ENCODE peak calls at places on chromosomes 12 and 14, in ten cellular contexts. One of them, this sample, is unnamed.

GRCh38 chr14:100428727-100429126 is 105.6 kb downstream of the SLC25A47 start:
- DNase-seq in heart left ventricle: no peak
- DNase-seq in transverse colon: no peak
- DNase-seq in adrenal gland: no peak
- DNase-seq in HCT116: no peak
- DNase-seq in stomach: no peak
- DNase-seq in sigmoid colon: no peak
- DNase-seq in A549: no peak
- DNase-seq in IMR-90: peak; percentile 66
- DNase-seq in tibial nerve: no peak
- DNase-seq in this sample: no peak

GRCh38 chr12:18103624-18104023 is 13.6 kb upstream of the RERGL start:
- DNase-seq in IMR-90: no peak
- DNase-seq in sigmoid colon: no peak
- DNase-seq in stomach: no peak
- DNase-seq in tibial nerve: no peak
- DNase-seq in HCT116: no peak
- DNase-seq in heart left ventricle: no peak
- DNase-seq in transverse colon: no peak
- DNase-seq in A549: no peak
- DNase-seq in adrenal gland: no peak
- DNase-seq in this sample: no peak

GRCh38 chr12:43066471-43066870 is 476.9 kb upstream of the PRICKLE1 start:
- DNase-seq in sigmoid colon: no peak
- DNase-seq in adrenal gland: no peak
- DNase-seq in IMR-90: no peak
- DNase-seq in A549: no peak
- DNase-seq in tibial nerve: no peak
- DNase-seq in transverse colon: no peak
- DNase-seq in heart left ventricle: no peak
- DNase-seq in HCT116: no peak
- DNase-seq in stomach: no peak
- DNase-seq in this sample: no peak

GRCh38 chr14:96086032-96086431 is 46.9 kb downstream of the C14orf132 start:
- DNase-seq in HCT116: no peak
- DNase-seq in stomach: no peak
- DNase-seq in adrenal gland: no peak
- DNase-seq in tibial nerve: no peak
- DNase-seq in heart left ventricle: no peak
- DNase-seq in A549: peak; percentile 42
- DNase-seq in IMR-90: peak; percentile 86
- DNase-seq in transverse colon: no peak
- DNase-seq in sigmoid colon: peak; percentile 32
- DNase-seq in this sample: no peak

GRCh38 chr14:97010491-97011160 is 213.4 kb downstream of the VRK1 start:
- DNase-seq in IMR-90: no peak
- DNase-seq in adrenal gland: no peak
- DNase-seq in stomach: no peak
- DNase-seq in transverse colon: no peak
- DNase-seq in tibial nerve: no peak
- DNase-seq in HCT116: no peak
- DNase-seq in sigmoid colon: no peak
- DNase-seq in heart left ventricle: no peak
- DNase-seq in A549: no peak
- DNase-seq in this sample: no peak

GRCh38 chr12:103840399-103840880 is 594 bp downstream of the NT5DC3 start:
- DNase-seq in transverse colon: peak; percentile 21
- DNase-seq in tibial nerve: no peak
- DNase-seq in sigmoid colon: no peak
- DNase-seq in heart left ventricle: peak; percentile 24
- DNase-seq in stomach: no peak
- DNase-seq in A549: peak; percentile 40
- DNase-seq in IMR-90: peak; percentile 25
- DNase-seq in adrenal gland: peak; percentile 32
- DNase-seq in HCT116: no peak
- DNase-seq in this sample: peak; percentile 69

GRCh38 chr14:22664261-22664660 is 20.1 kb upstream of the OR6J1 start:
- DNase-seq in HCT116: no peak
- DNase-seq in transverse colon: no peak
- DNase-seq in sigmoid colon: no peak
- DNase-seq in IMR-90: no peak
- DNase-seq in adrenal gland: no peak
- DNase-seq in A549: peak; percentile 57
- DNase-seq in stomach: no peak
- DNase-seq in heart left ventricle: no peak
- DNase-seq in tibial nerve: no peak
- DNase-seq in this sample: no peak

GRCh38 chr14:75636100-75636692 is 24.5 kb downstream of the ERG28 start:
- DNase-seq in sigmoid colon: no peak
- DNase-seq in A549: no peak
- DNase-seq in stomach: no peak
- DNase-seq in tibial nerve: no peak
- DNase-seq in transverse colon: no peak
- DNase-seq in HCT116: no peak
- DNase-seq in heart left ventricle: no peak
- DNase-seq in adrenal gland: no peak
- DNase-seq in IMR-90: peak; percentile 32
- DNase-seq in this sample: no peak

GRCh38 chr12:11833174-11833895 is 183.9 kb downstream of the ETV6 start:
- DNase-seq in IMR-90: no peak
- DNase-seq in transverse colon: no peak
- DNase-seq in HCT116: no peak
- DNase-seq in tibial nerve: no peak
- DNase-seq in sigmoid colon: no peak
- DNase-seq in stomach: no peak
- DNase-seq in adrenal gland: no peak
- DNase-seq in heart left ventricle: no peak
- DNase-seq in A549: no peak
- DNase-seq in this sample: no peak
- TF ChIP-seq POLR2A in IMR-90: no peak
- TF ChIP-seq POLR2A in transverse colon: no peak
- TF ChIP-seq POLR2A in HCT116: no peak
- TF ChIP-seq POLR2A in tibial nerve: no peak
- TF ChIP-seq POLR2A in sigmoid colon: no peak
- TF ChIP-seq POLR2A in stomach: no peak
- TF ChIP-seq POLR2A in adrenal gland: no peak
- TF ChIP-seq POLR2A in heart left ventricle: no peak
- TF ChIP-seq POLR2A in A549: no peak
- TF ChIP-seq POLR2A in this sample: no peak

GRCh38 chr12:69354561-69355187 is 4.9 kb upstream of the YEATS4 start:
- DNase-seq in HCT116: no peak
- DNase-seq in stomach: no peak
- DNase-seq in IMR-90: no peak
- DNase-seq in A549: no peak
- DNase-seq in transverse colon: no peak
- DNase-seq in tibial nerve: no peak
- DNase-seq in sigmoid colon: no peak
- DNase-seq in heart left ventricle: no peak
- DNase-seq in adrenal gland: no peak
- DNase-seq in this sample: no peak

GRCh38 chr12:69354172-69354560 is 5.4 kb upstream of the YEATS4 start:
- DNase-seq in transverse colon: no peak
- DNase-seq in A549: no peak
- DNase-seq in sigmoid colon: no peak
- DNase-seq in heart left ventricle: no peak
- DNase-seq in tibial nerve: no peak
- DNase-seq in adrenal gland: no peak
- DNase-seq in IMR-90: no peak
- DNase-seq in stomach: no peak
- DNase-seq in HCT116: no peak
- DNase-seq in this sample: no peak

GRCh38 chr12:69360348-69360672 is 767 bp downstream of the YEATS4 start:
- DNase-seq in A549: no peak
- DNase-seq in tibial nerve: no peak
- DNase-seq in HCT116: no peak
- DNase-seq in transverse colon: no peak
- DNase-seq in heart left ventricle: no peak
- DNase-seq in stomach: no peak
- DNase-seq in IMR-90: no peak
- DNase-seq in adrenal gland: no peak
- DNase-seq in sigmoid colon: no peak
- DNase-seq in this sample: no peak

GRCh38 chr12:69355363-69356035 is 4.0 kb upstream of the YEATS4 start:
- DNase-seq in adrenal gland: no peak
- DNase-seq in transverse colon: no peak
- DNase-seq in A549: no peak
- DNase-seq in tibial nerve: no peak
- DNase-seq in HCT116: no peak
- DNase-seq in IMR-90: no peak
- DNase-seq in heart left ventricle: no peak
- DNase-seq in stomach: no peak
- DNase-seq in sigmoid colon: no peak
- DNase-seq in this sample: no peak

DNA sequence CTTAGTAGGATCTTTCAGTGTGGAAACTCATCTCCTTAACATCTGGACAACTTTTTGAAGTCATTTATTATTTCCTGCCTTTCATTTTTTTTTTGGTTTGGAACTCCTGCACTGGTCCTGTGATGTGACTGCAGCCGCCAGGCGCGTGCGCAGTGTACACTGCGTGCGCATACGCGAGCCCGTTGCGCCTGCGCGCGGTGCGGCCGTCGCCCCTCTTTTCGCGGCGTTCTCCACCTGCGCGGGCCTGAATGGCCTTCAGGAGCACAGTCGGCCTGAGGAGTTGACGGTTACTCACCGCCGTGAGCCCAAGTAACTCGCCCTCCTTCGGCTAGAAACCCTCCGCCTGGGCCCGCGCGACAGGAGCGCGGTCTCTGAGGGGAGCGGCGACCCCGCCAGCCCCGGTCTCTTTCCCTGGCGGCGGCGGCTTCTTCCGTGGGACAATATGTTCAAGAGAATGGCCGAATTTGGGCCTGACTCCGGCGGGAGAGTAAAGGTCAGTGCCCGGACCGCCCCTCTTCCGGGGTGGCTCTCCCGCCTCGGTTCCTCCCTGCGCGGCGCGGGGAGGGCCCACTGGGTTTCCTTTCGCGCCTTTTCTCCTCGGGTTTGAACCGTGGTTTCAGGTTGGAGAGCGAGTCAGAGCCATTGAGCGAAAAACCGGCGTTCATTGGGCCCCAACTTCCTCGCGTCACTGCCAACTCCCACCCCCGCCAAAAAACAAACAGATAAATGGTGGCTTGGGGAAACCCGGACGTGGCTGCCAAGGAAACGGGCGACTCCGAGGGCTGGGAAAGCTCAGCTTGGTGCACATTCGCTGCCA is at the start of gene YEATS4:
- DNase-seq in HCT116: peak; percentile 90
- DNase-seq in sigmoid colon: peak; percentile 93
- DNase-seq in stomach: peak; percentile 93
- DNase-seq in heart left ventricle: peak; percentile 92
- DNase-seq in transverse colon: peak; percentile 88
- DNase-seq in tibial nerve: peak; percentile 62
- DNase-seq in IMR-90: peak; percentile 88
- DNase-seq in A549: peak; percentile 96
- DNase-seq in adrenal gland: peak; percentile 86
- DNase-seq in this sample: peak; percentile 79
- H3K4me3 ChIP-seq in HCT116: peak within 1 kb of the TSS; percentile 63
- H3K4me3 ChIP-seq in sigmoid colon: peak within 1 kb of the TSS; percentile 90
- H3K4me3 ChIP-seq in stomach: peak within 1 kb of the TSS; percentile 92
- H3K4me3 ChIP-seq in heart left ventricle: peak within 1 kb of the TSS; percentile 93
- H3K4me3 ChIP-seq in transverse colon: peak within 1 kb of the TSS; percentile 73
- H3K4me3 ChIP-seq in tibial nerve: peak within 1 kb of the TSS; percentile 86
- H3K4me3 ChIP-seq in IMR-90: peak within 1 kb of the TSS; percentile 73
- H3K4me3 ChIP-seq in A549: peak within 1 kb of the TSS; percentile 83
- H3K4me3 ChIP-seq in adrenal gland: peak within 1 kb of the TSS; percentile 67
- H3K4me3 ChIP-seq in this sample: peak within 1 kb of the TSS; percentile 89

GRCh38 chr12:2833810-2834209 is 1.0 kb downstream of the NRIP2 start:
- DNase-seq in A549: no peak
- DNase-seq in stomach: no peak
- DNase-seq in sigmoid colon: no peak
- DNase-seq in IMR-90: no peak
- DNase-seq in tibial nerve: no peak
- DNase-seq in adrenal gland: no peak
- DNase-seq in heart left ventricle: peak; percentile 38
- DNase-seq in transverse colon: no peak
- DNase-seq in HCT116: no peak
- DNase-seq in this sample: no peak

GRCh38 chr12:2833327-2833726 is 1.5 kb downstream of the NRIP2 start:
- DNase-seq in adrenal gland: no peak
- DNase-seq in stomach: no peak
- DNase-seq in heart left ventricle: no peak
- DNase-seq in A549: no peak
- DNase-seq in sigmoid colon: no peak
- DNase-seq in transverse colon: no peak
- DNase-seq in tibial nerve: no peak
- DNase-seq in HCT116: no peak
- DNase-seq in IMR-90: no peak
- DNase-seq in this sample: no peak

GRCh38 chr12:2836004-2836403 is 1.2 kb upstream of the NRIP2 start:
- DNase-seq in heart left ventricle: no peak
- DNase-seq in stomach: no peak
- DNase-seq in HCT116: no peak
- DNase-seq in transverse colon: no peak
- DNase-seq in A549: no peak
- DNase-seq in IMR-90: no peak
- DNase-seq in sigmoid colon: no peak
- DNase-seq in tibial nerve: no peak
- DNase-seq in adrenal gland: no peak
- DNase-seq in this sample: no peak

GRCh38 chr12:2836576-2836975 is 1.7 kb upstream of the NRIP2 start:
- DNase-seq in tibial nerve: no peak
- DNase-seq in stomach: no peak
- DNase-seq in transverse colon: no peak
- DNase-seq in IMR-90: no peak
- DNase-seq in A549: no peak
- DNase-seq in adrenal gland: no peak
- DNase-seq in sigmoid colon: no peak
- DNase-seq in HCT116: no peak
- DNase-seq in heart left ventricle: no peak
- DNase-seq in this sample: no peak

GRCh38 chr12:2834581-2835491 is at the start of gene NRIP2:
- DNase-seq in stomach: no peak
- DNase-seq in heart left ventricle: peak; percentile 52
- DNase-seq in IMR-90: peak; percentile 73
- DNase-seq in sigmoid colon: no peak
- DNase-seq in transverse colon: no peak
- DNase-seq in tibial nerve: no peak
- DNase-seq in A549: no peak
- DNase-seq in HCT116: no peak
- DNase-seq in adrenal gland: peak; percentile 27
- DNase-seq in this sample: peak; percentile 66
- TF ChIP-seq CTCF in stomach: no peak
- TF ChIP-seq CTCF in heart left ventricle: no peak
- TF ChIP-seq CTCF in IMR-90: peak; percentile 33
- TF ChIP-seq CTCF in sigmoid colon: peak; percentile 8
- TF ChIP-seq CTCF in transverse colon: no peak
- TF ChIP-seq CTCF in tibial nerve: peak; percentile 25
- TF ChIP-seq CTCF in A549: no peak
- TF ChIP-seq CTCF in HCT116: no peak
- TF ChIP-seq CTCF in adrenal gland: no peak
- TF ChIP-seq CTCF in this sample: peak; percentile 22

DNA sequence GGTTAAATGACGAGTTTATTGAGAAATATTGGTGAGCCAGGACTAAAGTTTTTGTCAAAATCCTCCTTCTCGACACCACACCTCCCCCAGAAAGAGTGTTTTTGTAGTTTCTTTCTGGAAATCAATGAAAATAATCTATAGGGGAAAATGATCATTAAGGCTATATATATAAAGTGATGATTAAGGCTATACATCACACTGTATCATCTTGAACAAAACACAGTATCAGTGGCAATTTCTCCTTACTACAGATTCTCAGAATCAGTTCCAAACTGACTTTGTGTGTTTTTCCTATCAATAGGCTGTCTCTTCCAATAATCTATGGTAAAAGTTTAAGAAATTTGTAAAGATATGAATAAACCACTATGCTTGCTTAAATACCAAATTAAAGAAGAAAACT is 81.7 kb downstream of the IFNG-AS1 start:
- DNase-seq in sigmoid colon: no peak
- DNase-seq in heart left ventricle: no peak
- DNase-seq in transverse colon: no peak
- DNase-seq in HCT116: no peak
- DNase-seq in IMR-90: no peak
- DNase-seq in adrenal gland: no peak
- DNase-seq in tibial nerve: no peak
- DNase-seq in A549: no peak
- DNase-seq in stomach: no peak
- DNase-seq in this sample: no peak
- TF ChIP-seq POLR2A in sigmoid colon: no peak
- TF ChIP-seq POLR2A in heart left ventricle: no peak
- TF ChIP-seq POLR2A in transverse colon: no peak
- TF ChIP-seq POLR2A in HCT116: no peak
- TF ChIP-seq POLR2A in IMR-90: no peak
- TF ChIP-seq POLR2A in adrenal gland: no peak
- TF ChIP-seq POLR2A in tibial nerve: no peak
- TF ChIP-seq POLR2A in A549: no peak
- TF ChIP-seq POLR2A in stomach: no peak
- TF ChIP-seq POLR2A in this sample: no peak